ENCODE peak calls at places on chromosomes 4 and X, in six cellular contexts. Z is T1000; V is brain microvascular endothelial cell; P is activated T-helper 1 cell treated with anti-CD3 and anti-CD28 coated beads, Interleukin-2, amount 50 U/mL, for 16 hours; H is dorsolateral prefrontal cortex; S is H4. E is an unnamed sample.

GRCh38 chrX:85859426-85859825 is 187.9 kb downstream of the CHM start:
- DNase-seq in S (no peak), H (no peak), P (no peak), V (no peak), Z (no peak), E (no peak)

GRCh38 chr4:137909910-137910309 is 332.2 kb downstream of the SLC7A11 start:
- DNase-seq in P (no peak), H (no peak), Z (no peak), S (no peak), V (no peak), E (no peak)

GRCh38 chrX:46649421-46650260 is 76.1 kb downstream of the CHST7 start:
- DNase-seq in V (no peak), H (no peak), Z (no peak), P (no peak), S (no peak), E (no peak)

GRCh38 chr4:74117024-74117534 is 18.1 kb upstream of the CXCL2 start:
- DNase-seq in P (no peak), H (no peak), Z (peak; percentile 31), V (peak; percentile 97), S (peak; percentile 93), E (peak; percentile 75)

GRCh38 chrX:18424482-18425198 is 768 bp upstream of the CDKL5 start:
- DNase-seq in P (peak; percentile 3), V (peak; percentile 26), S (peak; percentile 36), H (no peak), Z (peak; percentile 35), E (peak; percentile 11)

GRCh38 chr4:172794378-172794777 is 374.2 kb upstream of the GALNT7 start:
- DNase-seq in P (no peak), V (no peak), Z (no peak), S (no peak), H (no peak), E (no peak)

GRCh38 chr4:573122-573892 is 2.8 kb downstream of the TMEM271 start:
- DNase-seq in H (no peak), P (no peak), S (no peak), Z (no peak), V (no peak), E (peak; percentile 45)

GRCh38 chrX:123731987-123732678 is 719 bp downstream of the THOC2 start:
- DNase-seq in Z (no peak), H (no peak), P (no peak), V (no peak), S (no peak), E (peak; percentile 17)

GRCh38 chr4:42151568-42152506 is 618 bp downstream of the BEND4 start:
- DNase-seq in S (no peak), P (no peak), Z (peak; percentile 59), V (no peak), H (no peak), E (peak; percentile 50)

GRCh38 chrX:41781500-41781899 is 57.5 kb downstream of the GPR82 start:
- DNase-seq in S (peak; percentile 31), Z (no peak), V (peak; percentile 41), P (no peak), H (no peak), E (no peak)

GRCh38 chr4:20544645-20545044 is 155.6 kb upstream of the PACRGL start:
- DNase-seq in S (peak; percentile 71), V (no peak), P (no peak), Z (no peak), H (no peak), E (no peak)

GRCh38 chr4:16969696-16970135 is 71.3 kb upstream of the LDB2 start:
- DNase-seq in S (peak; percentile 47), V (peak; percentile 42), Z (no peak), H (no peak), P (no peak), E (peak; percentile 45)

GRCh38 chr4:1056671-1057402 is 45.4 kb downstream of the FGFRL1 start:
- DNase-seq in V (no peak), P (no peak), Z (no peak), S (no peak), H (no peak), E (no peak)

GRCh38 chr4:188987011-188987410 is 847.8 kb downstream of the TRIML1 start:
- DNase-seq in S (no peak), V (no peak), H (no peak), P (no peak), Z (no peak), E (no peak)

GRCh38 chrX:150507251-150507856 is 61.1 kb upstream of the MTM1 start:
- DNase-seq in P (no peak), H (no peak), V (no peak), S (no peak), Z (no peak), E (peak; percentile 22)

GRCh38 chrX:135396566-135396965 is 25.2 kb upstream of the SMIM10L2A start:
- DNase-seq in S (no peak), V (no peak), P (no peak), Z (no peak), H (no peak), E (no peak)

GRCh38 chr4:154588198-154588597 is 2.3 kb downstream of the FGA start:
- DNase-seq in S (no peak), H (no peak), Z (no peak), P (no peak), V (no peak), E (no peak)

GRCh38 chr4:117957570-117957969 is 76.7 kb upstream of the NDST3 start:
- DNase-seq in V (no peak), P (no peak), Z (no peak), H (no peak), S (no peak), E (no peak)

GRCh38 chr4:85932371-85933305 is 427.2 kb downstream of the MAPK10 start:
- DNase-seq in Z (no peak), P (no peak), H (no peak), S (no peak), V (no peak), E (no peak)

GRCh38 chr4:67035986-67036385 is 509.3 kb downstream of the CENPC start:
- DNase-seq in V (peak; percentile 65), Z (no peak), H (no peak), S (no peak), P (no peak), E (no peak)

GRCh38 chr4:113469926-113470325 is 291.6 kb downstream of the CAMK2D start:
- DNase-seq in Z (no peak), H (no peak), S (no peak), V (no peak), P (no peak), E (no peak)

GRCh38 chr4:42750091-42750490 is 93.2 kb upstream of the ATP8A1 start:
- DNase-seq in S (no peak), Z (no peak), V (no peak), H (no peak), P (no peak), E (no peak)

GRCh38 chr4:4763815-4764202 is 95.7 kb upstream of the MSX1 start:
- DNase-seq in H (no peak), V (peak; percentile 11), Z (no peak), S (no peak), P (no peak), E (no peak)

GRCh38 chr4:133151301-133151680 is 2.2 kb downstream of the PCDH10 start:
- DNase-seq in P (no peak), V (no peak), Z (no peak), S (peak; percentile 39), H (peak; percentile 58), E (no peak)

GRCh38 chr4:67746797-67747495 is 7.2 kb downstream of the GNRHR start:
- DNase-seq in S (no peak), V (no peak), P (no peak), H (no peak), Z (no peak), E (no peak)